ENCODE peak calls at places on chromosomes 7 and 10, in five cellular contexts. N, O, H, R and F are unnamed samples.

GRCh38 chr7:66142334-66142733 is 27.7 kb downstream of the CRCP start:
- DNase-seq in O (no peak), N (no peak), R (peak; percentile 73), H (no peak), F (no peak)

GRCh38 chr10:6406220-6407033 is 173.6 kb downstream of the PRKCQ start:
- DNase-seq in O (no peak), N (no peak), R (no peak), H (peak; percentile 28), F (no peak)

GRCh38 chr7:74612015-74612829 is 45.3 kb upstream of the GTF2I start:
- DNase-seq in N (no peak), R (no peak), H (no peak), O (peak; percentile 32), F (no peak)

GRCh38 chr10:102648889-102649752 is 4.8 kb downstream of the TRIM8 start:
- DNase-seq in H (peak; percentile 48), O (no peak), R (no peak), N (peak; percentile 62), F (no peak)

GRCh38 chr10:86366033-86366901 is at the start of gene GRID1:
- DNase-seq in R (peak; percentile 54), H (peak; percentile 30), N (peak; percentile 55), O (peak; percentile 47), F (no peak)

GRCh38 chr7:70132802-70133201 is 534.5 kb downstream of the AUTS2 start:
- DNase-seq in N (no peak), H (no peak), O (no peak), R (no peak), F (no peak)

GRCh38 chr7:158394936-158395335 is 192.7 kb downstream of the PTPRN2 start:
- DNase-seq in O (peak; percentile 38), N (no peak), H (peak; percentile 29), R (no peak), F (no peak)

GRCh38 chr10:91190388-91190870 is 30.0 kb upstream of the PCGF5 start:
- DNase-seq in N (no peak), R (no peak), H (no peak), O (no peak), F (peak; percentile 28)

GRCh38 chr10:119395287-119396007 is 147.1 kb downstream of the RGS10 start:
- DNase-seq in R (no peak), O (peak; percentile 70), H (peak; percentile 68), N (peak; percentile 81), F (no peak)

GRCh38 chr10:77297370-77297692 is 340.3 kb downstream of the KCNMA1 start:
- DNase-seq in N (no peak), R (no peak), O (no peak), H (no peak), F (no peak)

GRCh38 chr10:124565565-124566221 is 104.1 kb downstream of the LHPP start:
- DNase-seq in N (peak; percentile 93), R (no peak), H (peak; percentile 50), O (peak; percentile 27), F (no peak)

GRCh38 chr10:86600296-86600695 is 54.1 kb upstream of the OPN4 start:
- DNase-seq in O (no peak), N (no peak), H (no peak), R (no peak), F (no peak)

GRCh38 chr10:93072225-93072712 is 1.4 kb upstream of the CYP26A1 start:
- DNase-seq in O (no peak), N (no peak), R (peak; percentile 61), H (no peak), F (no peak)

GRCh38 chr7:99257065-99257464 is 15.6 kb upstream of the MYH16 start:
- DNase-seq in H (no peak), R (no peak), O (no peak), N (no peak), F (no peak)

GRCh38 chr10:132990684-132991545 is 48.5 kb upstream of the CFAP46 start:
- DNase-seq in O (no peak), N (peak; percentile 20), H (no peak), R (no peak), F (no peak)

GRCh38 chr7:129438839-129439640 is 4.8 kb downstream of the STRIP2 start:
- DNase-seq in O (no peak), H (no peak), R (no peak), N (no peak), F (no peak)

GRCh38 chr7:143458263-143458662 is 15.0 kb downstream of the TAS2R60 start:
- DNase-seq in H (no peak), N (no peak), R (no peak), O (no peak), F (peak; percentile 76)

GRCh38 chr10:43170491-43170890 is 32.2 kb downstream of the CSGALNACT2 start:
- DNase-seq in N (no peak), R (no peak), O (no peak), H (no peak), F (no peak)

GRCh38 chr7:90701021-90701420 is 104.9 kb downstream of the CDK14 start:
- DNase-seq in O (no peak), H (peak; percentile 27), N (no peak), R (no peak), F (no peak)

GRCh38 chr7:158238616-158239289 is 348.9 kb downstream of the PTPRN2 start:
- DNase-seq in R (no peak), O (no peak), N (no peak), H (no peak), F (no peak)

GRCh38 chr7:97576043-97576442 is 155.8 kb upstream of the TAC1 start:
- DNase-seq in N (no peak), O (no peak), H (no peak), R (no peak), F (no peak)

GRCh38 chr7:39133088-39133487 is 155.4 kb downstream of the POU6F2 start:
- DNase-seq in R (no peak), H (no peak), N (no peak), O (no peak), F (no peak)

GRCh38 chr10:93384006-93384405 is 98.1 kb downstream of the MYOF start:
- DNase-seq in R (no peak), H (no peak), N (no peak), O (no peak), F (no peak)

GRCh38 chr7:140004672-140005071 is 58.1 kb downstream of the PARP12 start:
- DNase-seq in N (no peak), O (no peak), R (no peak), H (no peak), F (no peak)

GRCh38 chr7:44079221-44080021 is 2.9 kb downstream of the POLM start:
- DNase-seq in O (no peak), R (no peak), N (no peak), H (no peak), F (no peak)

GRCh38 chr10:79127151-79127961 is 58.6 kb downstream of the ZMIZ1 start:
- DNase-seq in R (peak; percentile 97), N (peak; percentile 81), H (no peak), O (peak; percentile 96), F (no peak)

GRCh38 chr10:13206546-13207443 is 27.4 kb downstream of the UCMA start:
- DNase-seq in R (no peak), N (no peak), H (peak; percentile 9), O (peak; percentile 39), F (peak; percentile 24)

GRCh38 chr7:12728192-12728538 is 40.7 kb downstream of the ARL4A start:
- DNase-seq in N (no peak), O (no peak), R (no peak), H (no peak), F (no peak)

GRCh38 chr10:133087679-133088523 is at the start of gene ADGRA1:
- DNase-seq in O (no peak), R (no peak), H (no peak), N (no peak), F (no peak)

GRCh38 chr7:134009314-134010109 is 117.6 kb upstream of the LRGUK start:
- DNase-seq in R (no peak), O (peak; percentile 10), N (no peak), H (no peak), F (no peak)

GRCh38 chr7:80060218-80060806 is 74.3 kb upstream of the GNAI1 start:
- DNase-seq in N (no peak), R (no peak), H (no peak), O (no peak), F (peak; percentile 40)

DNA sequence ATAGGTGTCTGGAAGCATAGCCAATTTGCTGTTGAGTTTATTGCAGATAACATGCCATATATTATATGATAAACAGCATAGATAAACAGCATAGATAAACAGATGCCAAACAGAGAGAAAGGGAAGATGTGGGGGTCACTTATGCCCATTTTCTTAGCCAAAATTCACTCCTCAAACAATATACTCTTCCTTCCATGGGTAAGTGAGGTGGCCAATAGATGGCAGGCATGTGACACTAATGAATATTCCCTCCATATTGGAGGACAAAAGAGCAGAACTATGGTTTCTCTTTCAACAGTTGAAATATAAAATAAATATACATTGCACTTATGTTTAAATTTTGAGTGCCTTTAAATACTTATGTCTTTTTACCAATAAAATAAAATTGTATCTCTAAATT is 1212.8 kb downstream of the REEP3 start:
- DNase-seq in R (no peak), H (no peak), O (no peak), N (no peak), F (no peak)
- TF ChIP-seq CTCF in R (peak; percentile 24), H (no peak), O (no peak), N (no peak), F (no peak)

DNA sequence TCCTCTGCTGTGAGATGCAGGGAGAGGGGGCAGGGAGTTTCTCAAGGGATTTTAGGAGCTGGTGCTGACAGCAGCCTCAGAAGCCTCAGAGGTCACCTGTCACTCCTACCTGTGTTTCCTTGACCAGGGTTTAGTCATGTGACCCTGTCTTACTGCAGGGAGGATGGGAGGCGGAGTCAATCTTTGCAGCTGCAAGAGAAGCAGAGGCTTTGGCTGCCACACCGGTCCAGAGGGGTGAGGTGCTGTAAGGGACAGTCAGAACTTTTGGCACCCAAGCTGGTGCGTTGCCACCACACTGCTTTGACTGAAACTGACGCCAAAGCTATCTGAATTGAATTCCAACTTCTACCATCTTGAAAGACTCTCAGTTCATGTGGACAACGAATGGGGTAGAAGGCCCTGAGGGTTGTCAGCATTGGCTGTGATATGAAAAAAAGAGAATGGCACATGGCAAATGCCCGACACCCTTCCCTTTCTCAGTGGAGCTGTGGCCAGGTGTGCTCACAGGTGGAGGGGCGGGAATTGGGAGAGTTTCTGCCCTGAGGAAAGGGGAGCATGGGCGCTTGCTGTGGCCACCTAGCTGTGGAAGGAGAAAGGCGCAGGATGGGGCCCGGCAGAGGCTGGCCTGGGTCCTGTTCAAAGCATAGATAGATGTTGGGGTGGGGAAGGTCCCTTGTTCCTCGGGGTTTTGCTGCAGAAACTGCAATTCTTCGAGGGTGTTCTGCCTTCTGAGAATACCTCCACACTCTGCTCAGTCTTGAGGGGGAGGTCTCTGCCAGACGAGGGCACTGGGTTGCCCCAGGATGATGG is 69.3 kb downstream of the ARHGAP22 start:
- DNase-seq in H (no peak), R (peak; percentile 28), N (no peak), O (no peak), F (no peak)
- TF ChIP-seq CTCF in H (no peak), R (no peak), N (no peak), O (no peak), F (no peak)

GRCh38 chr7:108808556-108808955 is 238.9 kb downstream of the DNAJB9 start:
- DNase-seq in O (no peak), H (no peak), R (no peak), N (no peak), F (no peak)

GRCh38 chr7:108805808-108806397 is 236.2 kb downstream of the DNAJB9 start:
- DNase-seq in R (no peak), N (no peak), H (no peak), O (no peak), F (no peak)

GRCh38 chr7:108802639-108803038 is 233.0 kb downstream of the DNAJB9 start:
- DNase-seq in O (no peak), R (no peak), H (no peak), N (no peak), F (no peak)
- TF ChIP-seq CTCF in O (no peak), R (no peak), H (no peak), N (no peak), F (no peak)

GRCh38 chr10:100817268-100817839 is 72.0 kb downstream of the PAX2 start:
- DNase-seq in N (no peak), H (no peak), O (no peak), R (peak; percentile 31), F (no peak)
- TF ChIP-seq CTCF in N (no peak), H (no peak), O (no peak), R (no peak), F (no peak)